ENCODE peak calls at places on chromosomes 4 and X, in four cellular contexts. V, F, X and Y are unnamed samples.

GRCh38 chr4:93396274-93396673 is 432.3 kb upstream of the ATOH1 start:
- DNase-seq in F (no peak), V (peak), X (peak), Y (no peak)

GRCh38 chr4:8786166-8786565 is 85.5 kb downstream of the HMX1 start:
- DNase-seq in V (no peak), F (no peak), X (no peak), Y (no peak)

GRCh38 chrX:9465380-9466114 is 689 bp downstream of the TBL1X start:
- DNase-seq in X (peak), V (no peak), F (peak), Y (no peak)

GRCh38 chr4:52076731-52077130 is 25.6 kb downstream of the SPATA18 start:
- DNase-seq in V (no peak), X (no peak), F (no peak), Y (no peak)

GRCh38 chr4:38673109-38673978 is 9.3 kb downstream of the KLF3 start:
- DNase-seq in X (peak), F (no peak), V (peak), Y (peak)

GRCh38 chr4:8336412-8337075 is 67.0 kb downstream of the HTRA3 start:
- DNase-seq in F (no peak), X (no peak), V (peak), Y (no peak)

GRCh38 chr4:11182586-11183357 is 245.9 kb downstream of the HS3ST1 start:
- DNase-seq in V (no peak), X (no peak), F (no peak), Y (no peak)

GRCh38 chr4:158768577-158769174 is at the start of gene FNIP2:
- DNase-seq in V (peak), X (peak), F (peak), Y (peak)

GRCh38 chrX:46268429-46268828 is 276.8 kb downstream of the ZNF674 start:
- DNase-seq in X (peak), V (peak), F (peak), Y (no peak)

GRCh38 chrX:9642270-9642995 is 123.2 kb downstream of the GPR143 start:
- DNase-seq in F (no peak), X (no peak), V (no peak), Y (no peak)

GRCh38 chrX:87583679-87584078 is 66.1 kb downstream of the KLHL4 start:
- DNase-seq in V (no peak), X (no peak), F (peak), Y (no peak)

GRCh38 chrX:109954333-109954732 is 48.6 kb upstream of the TMEM164 start:
- DNase-seq in F (no peak), V (no peak), X (no peak), Y (no peak)

GRCh38 chr4:8384397-8385060 is 56.0 kb downstream of the ACOX3 start:
- DNase-seq in F (no peak), X (no peak), V (no peak), Y (no peak)

GRCh38 chr4:101682946-101683345 is 107.6 kb upstream of the BANK1 start:
- DNase-seq in F (no peak), X (no peak), V (no peak), Y (no peak)

GRCh38 chr4:5730993-5731975 is 20.3 kb downstream of the EVC start:
- DNase-seq in X (no peak), V (no peak), F (no peak), Y (no peak)

GRCh38 chr4:41323706-41324105 is 67.0 kb downstream of the UCHL1 start:
- DNase-seq in X (peak), F (no peak), V (no peak), Y (no peak)

GRCh38 chrX:39331062-39331704 is 529.9 kb downstream of the MID1IP1 start:
- DNase-seq in F (peak), X (no peak), V (peak), Y (no peak)